ENCODE peak calls at places on chromosomes 12 and 14, in five cellular contexts. X, Y, R, U and F are unnamed samples. For H3K27me3 and H3K9me3, the result is how much of the 10 kb centered on the place peaks cover.

GRCh38 chr12:41460906-41461305 is 272.8 kb downstream of the PDZRN4 start:
- DNase-seq in R (no peak), Y (no peak), X (no peak), U (no peak), F (no peak)

GRCh38 chr12:14952295-14952995 is 9.0 kb downstream of the ARHGDIB start:
- DNase-seq in Y (peak), X (no peak), R (no peak), U (peak), F (no peak)

GRCh38 chr14:60658116-60658515 is 8.8 kb upstream of the SIX1 start:
- DNase-seq in Y (no peak), U (no peak), X (no peak), R (no peak), F (no peak)

GRCh38 chr12:46218509-46219095 is 50.2 kb downstream of the SLC38A1 start:
- DNase-seq in R (no peak), Y (no peak), U (no peak), X (no peak), F (no peak)

GRCh38 chr12:60191676-60192359 is 596.0 kb downstream of the SLC16A7 start:
- DNase-seq in Y (no peak), U (peak), X (no peak), R (no peak), F (no peak)

GRCh38 chr12:21774358-21775129 is at the start of gene KCNJ8:
- DNase-seq in Y (no peak), U (peak), R (peak), X (peak), F (peak)

GRCh38 chr12:106754331-106754730 is 20.2 kb upstream of the RIC8B start:
- DNase-seq in R (no peak), X (no peak), U (no peak), Y (no peak), F (no peak)

GRCh38 chr14:77849711-77850110 is 49.8 kb downstream of the ADCK1 start:
- DNase-seq in Y (no peak), R (no peak), X (no peak), U (peak), F (no peak)

GRCh38 chr12:51922762-51923505 is 15.6 kb downstream of the ACVRL1 start:
- DNase-seq in R (no peak), Y (no peak), X (no peak), U (peak), F (no peak)

GRCh38 chr12:79426121-79426520 is 264.6 kb downstream of the PAWR start:
- DNase-seq in X (no peak), R (no peak), U (peak), Y (no peak), F (no peak)

GRCh38 chr14:102527255-102528232 is 18.0 kb upstream of the ANKRD9 start:
- DNase-seq in Y (no peak), U (peak), X (no peak), R (no peak), F (no peak)

GRCh38 chr14:68365228-68365627 is 427.6 kb downstream of the ZFP36L1 start:
- DNase-seq in X (no peak), Y (no peak), R (no peak), U (peak), F (peak)

GRCh38 chr14:29627141-29627540 is 300.5 kb downstream of the PRKD1 start:
- DNase-seq in Y (no peak), U (peak), X (no peak), R (no peak), F (no peak)

GRCh38 chr12:86669010-86669409 is 412.8 kb upstream of the MGAT4C start:
- DNase-seq in Y (no peak), X (no peak), U (no peak), R (no peak), F (no peak)

GRCh38 chr12:46754550-46754949 is 71.2 kb downstream of the SLC38A4 start:
- DNase-seq in Y (no peak), R (no peak), X (no peak), U (no peak), F (no peak)

GRCh38 chr14:97687944-97688625 is 890.9 kb downstream of the VRK1 start:
- DNase-seq in R (no peak), Y (no peak), U (no peak), X (no peak), F (no peak)

GRCh38 chr12:68455676-68456345 is 123.6 kb upstream of the MDM1 start:
- DNase-seq in X (no peak), R (no peak), Y (peak), U (peak), F (no peak)

GRCh38 chr12:75635606-75636444 is 124.4 kb upstream of the KRR1 start:
- DNase-seq in U (peak), R (no peak), Y (no peak), X (no peak), F (peak)

GRCh38 chr12:45959728-45960127 is 30.6 kb downstream of the SCAF11 start:
- DNase-seq in Y (no peak), X (no peak), R (no peak), U (no peak), F (no peak)

GRCh38 chr14:73245401-73246325 is 8.4 kb downstream of the PAPLN start:
- DNase-seq in U (peak), R (peak), X (peak), Y (peak), F (peak)

GRCh38 chr12:24739094-24739779 is 209.7 kb downstream of the BCAT1 start:
- DNase-seq in R (no peak), X (no peak), U (peak), Y (no peak), F (no peak)

GRCh38 chr14:33675415-33676130 is 275.3 kb downstream of the EGLN3 start:
- DNase-seq in U (peak), X (no peak), Y (no peak), R (no peak), F (no peak)

GRCh38 chr12:109264095-109264942 is 44.8 kb downstream of the FOXN4 start:
- DNase-seq in R (peak), U (peak), Y (peak), X (peak), F (peak)

GRCh38 chr12:121038861-121039654 is at the start of gene OASL:
- DNase-seq in X (no peak), U (peak), Y (peak), R (peak), F (peak)

GRCh38 chr12:132986001-132986884 is at the start of gene ZNF26:
- DNase-seq in U (peak), X (peak), R (peak), Y (peak), F (peak)

GRCh38 chr14:68364823-68365222 is 428.0 kb downstream of the ZFP36L1 start:
- DNase-seq in R (no peak), Y (no peak), U (peak), X (no peak), F (no peak)

GRCh38 chr14:100159107-100159864 is at the start of gene DEGS2:
- DNase-seq in R (peak), U (no peak), Y (peak), X (no peak), F (no peak)

GRCh38 chr12:132489602-132490239 is at the start of gene FBRSL1:
- DNase-seq in Y (peak), R (peak), U (peak), X (peak), F (peak)

GRCh38 chr12:22046090-22046967 is at the start of gene CMAS:
- DNase-seq in X (peak), Y (peak), R (peak), U (peak), F (peak)

GRCh38 chr12:25725874-25726273 is 172.8 kb upstream of the LMNTD1 start:
- DNase-seq in U (peak), X (no peak), R (no peak), Y (no peak), F (peak)

GRCh38 chr14:69695664-69696527 is 71.0 kb upstream of the SRSF5 start:
- DNase-seq in R (peak), X (no peak), Y (no peak), U (peak), F (peak)

GRCh38 chr12:69123311-69123710 is 116.1 kb upstream of the CPSF6 start:
- DNase-seq in U (no peak), R (no peak), Y (no peak), X (no peak), F (no peak)

DNA sequence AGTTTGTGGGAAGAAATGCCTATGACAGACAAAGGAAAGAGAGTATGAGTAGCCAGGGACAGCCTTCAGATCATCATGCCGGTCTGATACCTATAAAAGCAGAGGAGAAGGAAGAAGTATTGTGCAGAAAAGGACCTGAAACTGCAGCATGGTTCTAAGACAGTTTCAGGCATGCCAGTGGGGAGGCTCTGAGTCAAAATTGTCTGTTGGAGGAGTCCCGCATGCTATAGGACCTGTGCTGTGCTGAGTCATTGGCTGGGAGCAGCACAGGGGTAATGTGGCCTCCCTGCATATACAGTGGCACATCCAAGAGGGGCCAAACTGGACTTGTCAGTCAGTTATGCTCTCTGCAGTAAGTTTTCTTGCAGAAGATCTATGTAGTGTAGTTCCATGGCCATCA is 40.7 kb downstream of the NEUROD4 start:
- DNase-seq in Y (no peak), X (no peak), R (no peak), U (no peak), F (no peak)
- H3K27me3 ChIP-seq in Y (under half), X (half or more), R (under half), U (under half), F (under half)

GRCh38 chr14:53757732-53758131 is 198.9 kb downstream of the BMP4 start:
- DNase-seq in Y (no peak), X (no peak), U (no peak), R (no peak), F (no peak)
- TF ChIP-seq CTCF in Y (no peak), X (no peak), U (no peak), R (no peak), F (no peak)

GRCh38 chr14:90344285-90344684 is 12.5 kb upstream of the NRDE2 start:
- DNase-seq in R (no peak), Y (no peak), U (no peak), X (no peak), F (no peak)
- H3K9me3 ChIP-seq in R (under half), Y (under half), U (under half), X (under half), F (under half)

DNA sequence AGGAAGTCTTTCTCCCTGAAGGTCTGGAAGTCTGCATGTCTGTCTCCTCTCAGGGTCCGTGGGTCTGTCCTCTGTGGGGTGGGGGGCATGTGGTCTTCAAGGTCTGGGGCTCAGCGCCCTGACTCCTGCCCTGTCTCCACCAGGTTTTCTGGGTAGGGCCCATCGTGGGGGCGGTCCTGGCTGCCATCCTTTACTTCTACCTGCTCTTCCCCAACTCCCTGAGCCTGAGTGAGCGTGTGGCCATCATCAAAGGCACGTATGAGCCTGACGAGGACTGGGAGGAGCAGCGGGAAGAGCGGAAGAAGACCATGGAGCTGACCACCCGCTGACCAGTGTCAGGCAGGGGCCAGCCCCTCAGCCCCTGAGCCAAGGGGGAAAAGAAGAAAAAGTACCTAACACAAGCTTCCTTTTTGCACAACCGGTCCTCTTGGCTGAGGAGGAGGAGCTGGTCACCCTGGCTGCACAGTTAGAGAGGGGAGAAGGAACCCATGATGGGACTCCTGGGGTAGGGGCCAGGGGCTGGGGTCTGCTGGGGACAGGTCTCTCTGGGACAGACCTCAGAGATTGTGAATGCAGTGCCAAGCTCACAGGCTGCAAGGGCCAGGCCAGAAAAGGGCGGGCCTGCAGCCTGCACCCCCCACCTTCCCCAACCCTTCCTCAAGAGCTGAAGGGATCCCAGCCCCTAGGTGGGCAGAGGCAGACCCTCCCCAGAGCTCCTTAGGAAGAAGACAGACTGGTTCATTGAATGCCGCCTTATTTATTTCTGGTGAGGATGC is 3.4 kb downstream of the AQP5 start:
- DNase-seq in Y (no peak), R (no peak), X (no peak), U (no peak), F (no peak)
- H3K27me3 ChIP-seq in Y (under half), R (under half), X (half or more), U (half or more), F (under half)

DNA sequence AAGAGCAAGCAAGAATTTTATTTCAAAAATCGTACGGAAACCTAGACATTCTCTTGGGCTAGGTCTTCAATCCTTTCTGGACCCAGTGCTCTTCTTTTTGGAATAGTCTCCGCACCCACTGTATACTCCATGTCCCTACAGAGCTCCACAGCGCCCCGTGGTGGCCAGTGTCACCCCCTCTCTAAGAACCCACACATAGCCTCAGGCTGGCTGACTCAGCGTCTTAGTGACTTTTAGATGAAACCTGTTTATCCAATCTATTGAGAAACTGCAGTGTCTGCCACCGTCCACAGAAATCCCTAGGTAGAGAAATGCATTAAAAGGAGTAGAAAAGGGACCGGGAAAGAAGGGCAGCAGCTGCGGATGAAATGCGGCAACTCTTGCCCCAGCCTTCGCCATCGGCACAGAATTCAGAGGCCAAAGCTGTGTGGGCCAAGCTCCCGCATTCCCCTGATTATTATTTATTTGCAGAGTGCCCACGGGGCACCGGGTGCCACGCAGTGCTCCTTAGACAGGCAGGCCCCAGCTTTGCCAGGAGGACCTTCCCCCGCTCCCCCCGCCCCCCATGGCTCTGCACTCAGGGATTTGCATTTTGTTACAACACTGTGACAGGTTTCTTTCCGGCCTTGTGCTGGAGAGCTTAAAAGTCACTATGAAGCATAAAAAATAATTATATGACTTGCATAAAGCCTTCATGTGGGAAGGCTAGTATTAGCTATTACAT is 170.1 kb upstream of the FKBP4 start:
- DNase-seq in X (no peak), Y (no peak), R (peak), U (no peak), F (peak)
- TF ChIP-seq CTCF in X (peak), Y (no peak), R (peak), U (peak), F (peak)

DNA sequence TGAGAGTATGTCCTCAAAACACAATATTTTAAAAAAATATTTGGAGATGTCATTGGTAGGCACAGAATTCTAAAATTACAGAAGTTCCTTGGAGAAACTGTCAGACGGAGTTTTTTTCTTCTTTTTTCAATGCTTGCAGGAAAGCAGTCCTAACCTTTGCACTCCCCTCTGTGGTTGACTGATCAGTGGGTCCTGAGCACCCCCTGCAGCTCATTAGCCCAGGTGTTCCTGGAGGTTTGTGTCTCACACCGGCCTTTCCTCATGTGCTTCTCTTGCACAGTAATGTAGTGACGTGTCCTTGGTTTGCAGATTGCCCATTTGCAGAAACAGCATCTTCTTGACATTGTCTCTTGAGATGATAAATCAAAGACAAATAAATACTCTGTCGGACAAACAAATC is 513.0 kb downstream of the TMEM121 start:
- DNase-seq in R (peak), Y (peak), X (no peak), U (no peak), F (no peak)
- H3K9me3 ChIP-seq in R (under half), Y (under half), X (under half), U (under half), F (under half)

DNA sequence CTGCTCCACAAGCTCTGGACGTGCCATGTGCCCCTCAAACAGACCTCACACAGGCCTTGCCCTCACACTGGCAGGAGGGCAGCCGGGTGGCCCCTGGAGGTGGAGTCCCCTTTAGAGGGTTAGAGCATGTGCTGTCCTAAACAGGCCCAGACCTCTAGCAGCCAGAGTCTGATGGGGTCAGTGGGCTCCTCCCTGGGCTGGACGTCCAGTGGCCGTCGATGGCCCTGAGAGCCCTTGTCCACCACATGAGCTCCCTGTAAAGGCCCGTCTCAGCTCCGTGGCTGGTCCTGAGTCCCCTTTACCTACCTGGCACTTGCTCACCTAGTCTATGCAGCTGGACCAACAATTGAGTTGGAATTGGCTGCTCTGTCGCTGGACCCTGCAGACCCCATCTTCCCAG is 3.8 kb downstream of the TMEM179 start:
- DNase-seq in Y (no peak), R (peak), X (no peak), U (no peak), F (no peak)
- H3K27me3 ChIP-seq in Y (under half), R (under half), X (half or more), U (under half), F (under half)

GRCh38 chr14:24368562-24369252 is 723 bp downstream of the NFATC4 start:
- DNase-seq in Y (peak), X (peak), U (peak), R (peak), F (peak)
- TF ChIP-seq CTCF in Y (no peak), X (no peak), U (no peak), R (no peak), F (no peak)